ENCODE peak calls at places on chromosomes 4 and X, in ten cellular contexts. N, H, A, J, K, B, G, X, T and P are unnamed samples.

GRCh38 chrX:13694359-13694758 is 5.4 kb downstream of the RAB9A start:
- DNase-seq in N (no peak), H (no peak), A (no peak), J (no peak), K (no peak), B (no peak), G (no peak), X (no peak), T (no peak), P (peak)

GRCh38 chrX:35726176-35726575 is 72.0 kb upstream of the MAGEB16 start:
- DNase-seq in N (no peak), H (no peak), A (peak), J (no peak), K (no peak), B (peak), G (no peak), X (peak), T (peak), P (peak)

GRCh38 chrX:19750028-19750786 is 137.2 kb downstream of the SH3KBP1 start:
- DNase-seq in N (no peak), H (no peak), A (no peak), J (no peak), K (no peak), B (no peak), G (no peak), X (peak), T (no peak), P (no peak)

GRCh38 chrX:8849462-8849861 is 48.3 kb upstream of the FAM9A start:
- DNase-seq in N (no peak), H (no peak), A (no peak), J (no peak), K (no peak), B (no peak), G (no peak), X (no peak), T (no peak), P (no peak)

GRCh38 chrX:101357166-101357795 is 8.7 kb upstream of the TIMM8A start:
- DNase-seq in N (no peak), H (no peak), A (no peak), J (no peak), K (no peak), B (peak), G (no peak), X (peak), T (peak), P (no peak)

GRCh38 chr4:165757426-165757825 is 115.6 kb upstream of the TLL1 start:
- DNase-seq in N (no peak), H (no peak), A (no peak), J (no peak), K (no peak), B (no peak), G (no peak), X (no peak), T (no peak), P (no peak)

GRCh38 chr4:81919238-81919637 is 447.5 kb upstream of the RASGEF1B start:
- DNase-seq in N (no peak), H (peak), A (peak), J (no peak), K (no peak), B (peak), G (no peak), X (peak), T (peak), P (peak)

GRCh38 chr4:84529169-84529751 is 30.2 kb upstream of the NKX6-1 start:
- DNase-seq in N (no peak), H (peak), A (no peak), J (no peak), K (no peak), B (no peak), G (no peak), X (peak), T (peak), P (peak)

GRCh38 chrX:103063918-103064434 is at the start of gene BEX1:
- DNase-seq in N (peak), H (no peak), A (no peak), J (peak), K (no peak), B (peak), G (peak), X (no peak), T (peak), P (peak)

GRCh38 chr4:122548452-122548851 is 72.4 kb downstream of the IL21 start:
- DNase-seq in N (no peak), H (no peak), A (no peak), J (no peak), K (no peak), B (peak), G (no peak), X (no peak), T (peak), P (peak)

GRCh38 chrX:7996414-7996813 is 69.2 kb upstream of the PNPLA4 start:
- DNase-seq in N (peak), H (peak), A (peak), J (no peak), K (no peak), B (peak), G (peak), X (peak), T (peak), P (peak)

GRCh38 chr4:86892639-86892965 is 380 bp upstream of the C4orf36 start:
- DNase-seq in N (no peak), H (no peak), A (no peak), J (no peak), K (no peak), B (no peak), G (no peak), X (no peak), T (peak), P (peak)

GRCh38 chrX:20271730-20272129 is 5.0 kb upstream of the RPS6KA3 start:
- DNase-seq in N (no peak), H (no peak), A (no peak), J (no peak), K (no peak), B (no peak), G (no peak), X (no peak), T (no peak), P (no peak)

GRCh38 chrX:150357790-150358189 is 5.3 kb upstream of the MAMLD1 start:
- DNase-seq in N (no peak), H (no peak), A (no peak), J (no peak), K (no peak), B (no peak), G (no peak), X (no peak), T (no peak), P (no peak)